ENCODE peak calls at places on chromosome 11, in seven cellular contexts. One of them, this sample, is unnamed.

GRCh38 chr11:1557904-1558831 is 13.9 kb downstream of the DUSP8 start:
- DNase-seq in stomach: peak
- DNase-seq in left ventricle myocardium inferior: no peak
- DNase-seq in PC-3: peak
- DNase-seq in IMR-90: peak
- DNase-seq in psoas muscle: peak
- DNase-seq in endothelial cell: no peak
- DNase-seq in this sample: peak

GRCh38 chr11:46315783-46316563 is 31.3 kb upstream of the DGKZ start:
- DNase-seq in IMR-90: no peak
- DNase-seq in endothelial cell: no peak
- DNase-seq in left ventricle myocardium inferior: peak
- DNase-seq in stomach: peak
- DNase-seq in psoas muscle: no peak
- DNase-seq in PC-3: no peak
- DNase-seq in this sample: no peak

GRCh38 chr11:1251236-1251770 is 28.4 kb downstream of the MUC5B start:
- DNase-seq in left ventricle myocardium inferior: no peak
- DNase-seq in stomach: no peak
- DNase-seq in IMR-90: no peak
- DNase-seq in endothelial cell: no peak
- DNase-seq in psoas muscle: no peak
- DNase-seq in PC-3: no peak
- DNase-seq in this sample: no peak

GRCh38 chr11:15819679-15820286 is 536.6 kb downstream of the SOX6 start:
- DNase-seq in PC-3: peak
- DNase-seq in left ventricle myocardium inferior: peak
- DNase-seq in stomach: peak
- DNase-seq in psoas muscle: peak
- DNase-seq in IMR-90: peak
- DNase-seq in endothelial cell: peak
- DNase-seq in this sample: peak

GRCh38 chr11:74141274-74141695 is 29.5 kb downstream of the C2CD3 start:
- DNase-seq in left ventricle myocardium inferior: no peak
- DNase-seq in psoas muscle: no peak
- DNase-seq in IMR-90: no peak
- DNase-seq in endothelial cell: no peak
- DNase-seq in stomach: peak
- DNase-seq in PC-3: peak
- DNase-seq in this sample: no peak

GRCh38 chr11:2982214-2982613 is 9.9 kb downstream of the NAP1L4 start:
- DNase-seq in psoas muscle: no peak
- DNase-seq in endothelial cell: no peak
- DNase-seq in left ventricle myocardium inferior: no peak
- DNase-seq in IMR-90: no peak
- DNase-seq in PC-3: no peak
- DNase-seq in stomach: no peak
- DNase-seq in this sample: no peak

GRCh38 chr11:65429069-65429681 is 6.6 kb downstream of the NEAT1 start:
- DNase-seq in left ventricle myocardium inferior: no peak
- DNase-seq in stomach: peak
- DNase-seq in endothelial cell: no peak
- DNase-seq in psoas muscle: no peak
- DNase-seq in IMR-90: peak
- DNase-seq in PC-3: peak
- DNase-seq in this sample: no peak

GRCh38 chr11:64449381-64450167 is 90.6 kb downstream of the RPS6KA4 start:
- DNase-seq in stomach: peak
- DNase-seq in endothelial cell: peak
- DNase-seq in left ventricle myocardium inferior: peak
- DNase-seq in IMR-90: peak
- DNase-seq in PC-3: peak
- DNase-seq in psoas muscle: peak
- DNase-seq in this sample: peak

GRCh38 chr11:64629103-64629502 is 38.1 kb downstream of the SLC22A12 start:
- DNase-seq in IMR-90: no peak
- DNase-seq in psoas muscle: no peak
- DNase-seq in endothelial cell: no peak
- DNase-seq in stomach: no peak
- DNase-seq in PC-3: no peak
- DNase-seq in left ventricle myocardium inferior: no peak
- DNase-seq in this sample: no peak

GRCh38 chr11:6799402-6799801 is at the start of gene OR6A2:
- DNase-seq in psoas muscle: no peak
- DNase-seq in left ventricle myocardium inferior: no peak
- DNase-seq in PC-3: peak
- DNase-seq in IMR-90: peak
- DNase-seq in endothelial cell: no peak
- DNase-seq in stomach: no peak
- DNase-seq in this sample: no peak

GRCh38 chr11:66335531-66336233 is 552 bp downstream of the RIN1 start:
- DNase-seq in psoas muscle: peak
- DNase-seq in IMR-90: peak
- DNase-seq in PC-3: peak
- DNase-seq in endothelial cell: peak
- DNase-seq in left ventricle myocardium inferior: no peak
- DNase-seq in stomach: no peak
- DNase-seq in this sample: no peak

GRCh38 chr11:65611758-65612603 is 2.0 kb downstream of the MAP3K11 start:
- DNase-seq in left ventricle myocardium inferior: no peak
- DNase-seq in IMR-90: peak
- DNase-seq in endothelial cell: peak
- DNase-seq in PC-3: no peak
- DNase-seq in stomach: no peak
- DNase-seq in psoas muscle: no peak
- DNase-seq in this sample: no peak

GRCh38 chr11:102589047-102589459 is 36.1 kb downstream of the MMP20 start:
- DNase-seq in stomach: no peak
- DNase-seq in PC-3: no peak
- DNase-seq in IMR-90: no peak
- DNase-seq in psoas muscle: no peak
- DNase-seq in endothelial cell: no peak
- DNase-seq in left ventricle myocardium inferior: no peak
- DNase-seq in this sample: no peak

GRCh38 chr11:78737891-78738290 is 163.2 kb upstream of the NARS2 start:
- DNase-seq in IMR-90: peak
- DNase-seq in psoas muscle: no peak
- DNase-seq in stomach: no peak
- DNase-seq in PC-3: no peak
- DNase-seq in left ventricle myocardium inferior: no peak
- DNase-seq in endothelial cell: no peak
- DNase-seq in this sample: no peak

GRCh38 chr11:2142762-2143202 is 3.6 kb upstream of the IGF2 start:
- DNase-seq in endothelial cell: no peak
- DNase-seq in PC-3: peak
- DNase-seq in IMR-90: peak
- DNase-seq in psoas muscle: no peak
- DNase-seq in stomach: no peak
- DNase-seq in left ventricle myocardium inferior: no peak
- DNase-seq in this sample: no peak

GRCh38 chr11:103112364-103112763 is 3.1 kb downstream of the DYNC2H1 start:
- DNase-seq in endothelial cell: no peak
- DNase-seq in PC-3: no peak
- DNase-seq in stomach: no peak
- DNase-seq in psoas muscle: no peak
- DNase-seq in left ventricle myocardium inferior: no peak
- DNase-seq in IMR-90: no peak
- DNase-seq in this sample: no peak

GRCh38 chr11:94871491-94872185 is 101.7 kb downstream of the CWC15 start:
- DNase-seq in IMR-90: no peak
- DNase-seq in PC-3: no peak
- DNase-seq in psoas muscle: no peak
- DNase-seq in endothelial cell: no peak
- DNase-seq in left ventricle myocardium inferior: no peak
- DNase-seq in stomach: no peak
- DNase-seq in this sample: no peak

GRCh38 chr11:267491-267994 is 10.7 kb upstream of the NLRP6 start:
- DNase-seq in PC-3: peak
- DNase-seq in stomach: peak
- DNase-seq in endothelial cell: no peak
- DNase-seq in psoas muscle: peak
- DNase-seq in IMR-90: no peak
- DNase-seq in left ventricle myocardium inferior: peak
- DNase-seq in this sample: no peak

GRCh38 chr11:114354076-114354475 is 46.2 kb downstream of the C11orf71 start:
- DNase-seq in endothelial cell: no peak
- DNase-seq in IMR-90: peak
- DNase-seq in psoas muscle: no peak
- DNase-seq in PC-3: peak
- DNase-seq in stomach: no peak
- DNase-seq in left ventricle myocardium inferior: no peak
- DNase-seq in this sample: no peak

GRCh38 chr11:22456993-22457748 is 119.0 kb downstream of the SLC17A6 start:
- DNase-seq in IMR-90: no peak
- DNase-seq in endothelial cell: no peak
- DNase-seq in left ventricle myocardium inferior: no peak
- DNase-seq in psoas muscle: no peak
- DNase-seq in stomach: no peak
- DNase-seq in PC-3: peak
- DNase-seq in this sample: no peak

GRCh38 chr11:113393501-113393985 is 6.0 kb downstream of the ANKK1 start:
- DNase-seq in stomach: no peak
- DNase-seq in left ventricle myocardium inferior: no peak
- DNase-seq in psoas muscle: no peak
- DNase-seq in IMR-90: no peak
- DNase-seq in endothelial cell: no peak
- DNase-seq in PC-3: no peak
- DNase-seq in this sample: no peak

GRCh38 chr11:101870510-101870909 is 44.3 kb upstream of the CEP126 start:
- DNase-seq in IMR-90: peak
- DNase-seq in endothelial cell: no peak
- DNase-seq in left ventricle myocardium inferior: no peak
- DNase-seq in PC-3: peak
- DNase-seq in stomach: no peak
- DNase-seq in psoas muscle: no peak
- DNase-seq in this sample: no peak

GRCh38 chr11:2554338-2555240 is 109.8 kb downstream of the KCNQ1 start:
- DNase-seq in PC-3: no peak
- DNase-seq in endothelial cell: no peak
- DNase-seq in left ventricle myocardium inferior: peak
- DNase-seq in psoas muscle: no peak
- DNase-seq in stomach: no peak
- DNase-seq in IMR-90: no peak
- DNase-seq in this sample: peak

GRCh38 chr11:8069771-8070170 is 11.2 kb upstream of the TUB start:
- DNase-seq in psoas muscle: no peak
- DNase-seq in IMR-90: no peak
- DNase-seq in PC-3: no peak
- DNase-seq in stomach: no peak
- DNase-seq in endothelial cell: no peak
- DNase-seq in left ventricle myocardium inferior: no peak
- DNase-seq in this sample: no peak

GRCh38 chr11:26849009-26849408 is 127.1 kb upstream of the SLC5A12 start:
- DNase-seq in endothelial cell: no peak
- DNase-seq in left ventricle myocardium inferior: peak
- DNase-seq in IMR-90: no peak
- DNase-seq in PC-3: no peak
- DNase-seq in stomach: no peak
- DNase-seq in psoas muscle: peak
- DNase-seq in this sample: peak

GRCh38 chr11:44564653-44565007 is 833 bp upstream of the CD82 start:
- DNase-seq in stomach: peak
- DNase-seq in psoas muscle: peak
- DNase-seq in endothelial cell: no peak
- DNase-seq in IMR-90: peak
- DNase-seq in left ventricle myocardium inferior: peak
- DNase-seq in PC-3: peak
- DNase-seq in this sample: no peak

GRCh38 chr11:86551286-86551685 is 121.1 kb downstream of the ME3 start:
- DNase-seq in left ventricle myocardium inferior: no peak
- DNase-seq in endothelial cell: no peak
- DNase-seq in PC-3: peak
- DNase-seq in psoas muscle: no peak
- DNase-seq in IMR-90: peak
- DNase-seq in stomach: no peak
- DNase-seq in this sample: no peak

GRCh38 chr11:33716236-33716635 is 15.6 kb upstream of the C11orf91 start:
- DNase-seq in IMR-90: no peak
- DNase-seq in left ventricle myocardium inferior: no peak
- DNase-seq in stomach: no peak
- DNase-seq in endothelial cell: no peak
- DNase-seq in psoas muscle: no peak
- DNase-seq in PC-3: peak
- DNase-seq in this sample: no peak
- TF ChIP-seq CTCF in IMR-90: peak
- TF ChIP-seq CTCF in left ventricle myocardium inferior: peak
- TF ChIP-seq CTCF in stomach: no peak
- TF ChIP-seq CTCF in endothelial cell: no peak
- TF ChIP-seq CTCF in psoas muscle: peak
- TF ChIP-seq CTCF in PC-3: peak
- TF ChIP-seq CTCF in this sample: peak

DNA sequence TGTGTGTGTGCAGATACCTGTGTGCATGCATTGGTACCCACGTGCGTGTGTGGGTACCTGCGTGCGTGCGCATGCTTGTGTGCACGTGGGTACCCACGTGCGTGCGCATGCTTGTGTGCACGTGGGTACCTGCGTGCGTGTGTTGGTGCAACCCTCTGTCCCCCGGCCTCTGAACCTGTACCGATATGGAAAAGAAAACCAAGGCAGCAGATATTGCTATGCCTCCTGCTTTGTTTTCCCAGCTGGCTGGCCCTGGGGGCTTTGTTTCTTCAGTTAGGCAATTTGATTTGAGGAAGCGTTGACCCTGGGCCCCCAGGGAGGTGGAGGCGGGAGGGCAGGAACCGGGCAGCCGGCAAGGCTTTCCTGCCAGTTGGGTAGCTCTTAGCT is 26.1 kb upstream of the SORL1-AS1 start:
- DNase-seq in PC-3: no peak
- DNase-seq in IMR-90: no peak
- DNase-seq in stomach: no peak
- DNase-seq in left ventricle myocardium inferior: no peak
- DNase-seq in endothelial cell: peak
- DNase-seq in psoas muscle: no peak
- DNase-seq in this sample: peak
- TF ChIP-seq CTCF in PC-3: no peak
- TF ChIP-seq CTCF in IMR-90: no peak
- TF ChIP-seq CTCF in stomach: no peak
- TF ChIP-seq CTCF in left ventricle myocardium inferior: no peak
- TF ChIP-seq CTCF in endothelial cell: no peak
- TF ChIP-seq CTCF in psoas muscle: no peak
- TF ChIP-seq CTCF in this sample: no peak

DNA sequence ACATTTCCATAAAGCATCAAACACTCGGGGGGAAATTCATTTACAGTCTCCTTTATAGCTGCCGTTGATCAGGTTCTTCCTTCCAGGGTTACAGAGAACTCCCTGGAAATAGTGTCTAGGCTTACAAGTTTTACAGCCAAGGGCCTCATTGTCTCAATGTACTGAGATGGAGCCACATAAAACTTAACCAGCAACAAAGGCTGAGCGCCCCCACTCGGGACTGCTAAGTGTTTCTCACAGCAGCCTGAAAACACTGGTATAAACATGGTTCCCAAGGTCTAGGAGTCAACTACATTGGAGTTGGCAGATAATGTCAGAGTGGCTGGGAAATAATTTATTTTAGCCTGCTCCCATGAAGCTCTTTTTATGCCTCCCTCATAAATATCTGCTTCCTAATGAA is 686.2 kb downstream of the OPCML start:
- DNase-seq in stomach: no peak
- DNase-seq in IMR-90: no peak
- DNase-seq in psoas muscle: no peak
- DNase-seq in PC-3: no peak
- DNase-seq in left ventricle myocardium inferior: no peak
- DNase-seq in endothelial cell: no peak
- DNase-seq in this sample: no peak
- TF ChIP-seq CTCF in stomach: no peak
- TF ChIP-seq CTCF in IMR-90: no peak
- TF ChIP-seq CTCF in psoas muscle: no peak
- TF ChIP-seq CTCF in PC-3: no peak
- TF ChIP-seq CTCF in left ventricle myocardium inferior: no peak
- TF ChIP-seq CTCF in endothelial cell: no peak
- TF ChIP-seq CTCF in this sample: no peak

GRCh38 chr11:36271794-36272409 is 17.3 kb downstream of the COMMD9 start:
- DNase-seq in left ventricle myocardium inferior: no peak
- DNase-seq in psoas muscle: no peak
- DNase-seq in IMR-90: no peak
- DNase-seq in stomach: no peak
- DNase-seq in endothelial cell: no peak
- DNase-seq in PC-3: peak
- DNase-seq in this sample: no peak
- TF ChIP-seq CTCF in left ventricle myocardium inferior: no peak
- TF ChIP-seq CTCF in psoas muscle: no peak
- TF ChIP-seq CTCF in IMR-90: no peak
- TF ChIP-seq CTCF in stomach: no peak
- TF ChIP-seq CTCF in endothelial cell: no peak
- TF ChIP-seq CTCF in PC-3: peak
- TF ChIP-seq CTCF in this sample: no peak

This sample was measured in glutamatergic neuron.